ENCODE peak calls at places on chromosomes 1 and 21, in eight cellular contexts. C, J, S, Z, X, A, K and G are unnamed samples.

GRCh38 chr1:167066333-167067122 is 23.6 kb downstream of the GPA33 start:
- DNase-seq in X (peak; percentile 73), S (peak; percentile 98), K (no peak), J (peak; percentile 64), A (peak; percentile 86), Z (peak; percentile 64), C (no peak), G (no peak)

GRCh38 chr1:55064861-55065263 is 25.5 kb downstream of the PCSK9 start:
- DNase-seq in C (no peak), S (no peak), X (no peak), Z (no peak), J (peak; percentile 33), A (peak; percentile 72), K (peak; percentile 70), G (peak; percentile 22)

GRCh38 chr21:15060776-15061175 is 4.0 kb downstream of the NRIP1 start:
- DNase-seq in A (no peak), X (no peak), Z (no peak), J (no peak), C (no peak), S (no peak), K (peak; percentile 10), G (no peak)

GRCh38 chr1:156063997-156064285 is 3.0 kb downstream of the RAB25 start:
- DNase-seq in X (no peak), C (no peak), J (no peak), K (no peak), Z (no peak), S (no peak), A (no peak), G (no peak)

GRCh38 chr1:23282967-23283366 is 61.1 kb downstream of the HNRNPR start:
- DNase-seq in X (no peak), S (no peak), C (peak; percentile 46), J (no peak), K (no peak), A (no peak), Z (no peak), G (peak; percentile 39)

GRCh38 chr1:15095492-15095867 is 58.1 kb upstream of the TMEM51 start:
- DNase-seq in S (no peak), Z (no peak), J (no peak), X (no peak), A (no peak), K (no peak), C (no peak), G (no peak)

GRCh38 chr1:76048194-76048593 is 26.4 kb upstream of the ST6GALNAC3 start:
- DNase-seq in J (no peak), C (no peak), X (no peak), Z (no peak), S (no peak), K (no peak), A (no peak), G (no peak)

GRCh38 chr1:23423415-23424170 is 955 bp downstream of the TCEA3 start:
- DNase-seq in C (no peak), J (no peak), X (no peak), K (no peak), A (peak; percentile 56), Z (no peak), S (no peak), G (no peak)

GRCh38 chr1:201491896-201492511 is 14.9 kb downstream of the CSRP1 start:
- DNase-seq in K (no peak), Z (no peak), X (no peak), S (no peak), J (no peak), A (no peak), C (no peak), G (no peak)